ENCODE peak calls at places on chromosome 13, in seven cellular contexts. W is Ammon's horn; E is activated CD4-positive, alpha-beta memory T cell treated with anti-CD3 and anti-CD28 coated beads, Interleukin-2, amount 10 ng/mL, durations not matched to agents 7 days and 5 days; C is endodermal cell; N is progenitor cell of endocrine pancreas; U is AG08395; I is cardiac muscle cell. L is an unnamed sample.

GRCh38 chr13:47337781-47338507 is 441.1 kb upstream of the HTR2A start:
- DNase-seq in W (no peak), E (no peak), C (peak; percentile 85), N (no peak), U (peak; percentile 27), I (peak; percentile 1), L (no peak)

GRCh38 chr13:106357198-106357597 is 178.3 kb downstream of the EFNB2 start:
- DNase-seq in W (no peak), E (no peak), C (no peak), N (no peak), U (peak; percentile 64), I (no peak), L (no peak)

GRCh38 chr13:98254541-98254940 is 77.5 kb upstream of the RNF113B start:
- DNase-seq in W (no peak), E (no peak), C (peak; percentile 25), N (no peak), U (peak; percentile 66), I (no peak), L (no peak)

GRCh38 chr13:100767192-100767591 is 92.6 kb upstream of the TMTC4 start:
- DNase-seq in W (no peak), E (no peak), C (no peak), N (no peak), U (no peak), I (no peak), L (no peak)

GRCh38 chr13:50116430-50116973 is 101.3 kb downstream of the KCNRG start:
- DNase-seq in W (no peak), E (no peak), C (no peak), N (no peak), U (no peak), I (no peak), L (no peak)

GRCh38 chr13:105848494-105848893 is 687.0 kb downstream of the EFNB2 start:
- DNase-seq in W (no peak), E (no peak), C (no peak), N (no peak), U (no peak), I (no peak), L (no peak)

GRCh38 chr13:28376604-28377003 is 118.3 kb downstream of the FLT1 start:
- DNase-seq in W (no peak), E (no peak), C (no peak), N (no peak), U (no peak), I (peak; percentile 64), L (no peak)

GRCh38 chr13:42396501-42396900 is 124.5 kb downstream of the AKAP11 start:
- DNase-seq in W (no peak), E (peak; percentile 88), C (no peak), N (no peak), U (no peak), I (no peak), L (no peak)

GRCh38 chr13:50685491-50685890 is 158.0 kb downstream of the DLEU7 start:
- DNase-seq in W (peak; percentile 90), E (no peak), C (no peak), N (no peak), U (no peak), I (peak; percentile 43), L (no peak)

GRCh38 chr13:35694031-35694430 is 217.5 kb upstream of the MAB21L1 start:
- DNase-seq in W (no peak), E (no peak), C (peak; percentile 18), N (no peak), U (no peak), I (no peak), L (no peak)

GRCh38 chr13:80251403-80251802 is 89.5 kb downstream of the SPRY2 start:
- DNase-seq in W (no peak), E (no peak), C (no peak), N (no peak), U (no peak), I (peak; percentile 21), L (no peak)

GRCh38 chr13:50485979-50486935 is 357.2 kb downstream of the DLEU7 start:
- DNase-seq in W (no peak), E (no peak), C (peak; percentile 49), N (no peak), U (peak; percentile 23), I (peak; percentile 9), L (no peak)

GRCh38 chr13:30396434-30397075 is 25.7 kb upstream of the UBE2L5 start:
- DNase-seq in W (no peak), E (no peak), C (no peak), N (no peak), U (no peak), I (no peak), L (no peak)

GRCh38 chr13:86932935-86933334 is 738.2 kb upstream of the SLITRK5 start:
- DNase-seq in W (no peak), E (no peak), C (peak; percentile 92), N (no peak), U (no peak), I (peak; percentile 33), L (peak; percentile 27)

GRCh38 chr13:30744056-30744684 is 8.8 kb downstream of the ALOX5AP start:
- DNase-seq in W (no peak), E (peak; percentile 91), C (no peak), N (no peak), U (peak; percentile 45), I (no peak), L (no peak)

GRCh38 chr13:110560606-110561334 is 752 bp downstream of the RAB20 start:
- DNase-seq in W (no peak), E (no peak), C (no peak), N (no peak), U (no peak), I (peak; percentile 69), L (peak; percentile 22)